ENCODE peak calls at places on chromosomes 2 and 18, in nine cellular contexts. G is GM19239; D is amniotic stem cell; C is DND-41; F is effector memory CD8-positive, alpha-beta T cell; X is activated CD8-positive, alpha-beta memory T cell treated with anti-CD3 and anti-CD28 coated beads, Interleukin-2, amount 50 U/mL, for 4 hours; S is posterior cingulate gyrus; Y is stimulated activated naive B cell treated with anti-CD40 and anti-IgM and Interleukin-4, amounts not matched to agents 10 μg/mL and 1 μg/mL and 100 μg/mL, for 72 hours; L is EH. H is an unnamed sample.

GRCh38 chr2:70984576-70985282 is 6.3 kb downstream of the ANKRD53 start:
- DNase-seq in G (peak), D (no peak), C (no peak), F (peak), X (peak), S (peak), Y (peak), L (peak), H (no peak)

GRCh38 chr2:233353769-233354499 is at the start of gene DGKD:
- DNase-seq in G (peak), D (no peak), C (peak), F (peak), X (peak), S (no peak), Y (peak), L (peak), H (peak)

GRCh38 chr2:39265315-39265714 is 21.5 kb upstream of the CDKL4 start:
- DNase-seq in G (no peak), D (no peak), C (no peak), F (no peak), X (no peak), S (no peak), Y (no peak), L (no peak), H (no peak)

GRCh38 chr2:166376873-166377272 is 1.1 kb upstream of the SCN9A start:
- DNase-seq in G (no peak), D (no peak), C (no peak), F (no peak), X (no peak), S (no peak), Y (no peak), L (no peak), H (no peak)

GRCh38 chr18:48304906-48305693 is 104.1 kb downstream of the ZBTB7C start:
- DNase-seq in G (no peak), D (no peak), C (no peak), F (no peak), X (no peak), S (no peak), Y (no peak), L (no peak), H (no peak)

GRCh38 chr2:174617120-174617519 is 19.5 kb upstream of the WIPF1 start:
- DNase-seq in G (no peak), D (no peak), C (no peak), F (no peak), X (no peak), S (no peak), Y (no peak), L (peak), H (no peak)

GRCh38 chr2:237418300-237418699 is 4.3 kb upstream of the COL6A3 start:
- DNase-seq in G (no peak), D (no peak), C (no peak), F (no peak), X (no peak), S (no peak), Y (no peak), L (peak), H (no peak)

GRCh38 chr2:216169087-216169486 is 59.9 kb downstream of the XRCC5 start:
- DNase-seq in G (no peak), D (no peak), C (no peak), F (no peak), X (no peak), S (no peak), Y (no peak), L (no peak), H (no peak)

GRCh38 chr2:201357216-201357615 is at the start of gene FLACC1:
- DNase-seq in G (no peak), D (peak), C (no peak), F (no peak), X (no peak), S (no peak), Y (no peak), L (peak), H (peak)

GRCh38 chr2:224580248-224580647 is 4.9 kb downstream of the CUL3 start:
- DNase-seq in G (no peak), D (no peak), C (no peak), F (no peak), X (no peak), S (no peak), Y (no peak), L (no peak), H (no peak)

GRCh38 chr18:55592572-55592971 is 4.6 kb upstream of the TCF4 start:
- DNase-seq in G (no peak), D (no peak), C (no peak), F (no peak), X (no peak), S (no peak), Y (no peak), L (peak), H (no peak)

GRCh38 chr18:33495278-33495677 is 54.8 kb upstream of the CCDC178 start:
- DNase-seq in G (no peak), D (no peak), C (no peak), F (no peak), X (no peak), S (no peak), Y (no peak), L (no peak), H (no peak)

GRCh38 chr2:23585218-23585945 is 200.4 kb downstream of the KLHL29 start:
- DNase-seq in G (no peak), D (no peak), C (no peak), F (no peak), X (no peak), S (peak), Y (no peak), L (no peak), H (no peak)

GRCh38 chr2:229335349-229335748 is 64.3 kb upstream of the PID1 start:
- DNase-seq in G (no peak), D (no peak), C (no peak), F (no peak), X (no peak), S (no peak), Y (no peak), L (no peak), H (no peak)

GRCh38 chr18:79697178-79697577 is 17.6 kb downstream of the CTDP1 start:
- DNase-seq in G (no peak), D (no peak), C (no peak), F (no peak), X (no peak), S (no peak), Y (no peak), L (no peak), H (no peak)

GRCh38 chr2:25664531-25665307 is 8.7 kb downstream of the DTNB start:
- DNase-seq in G (no peak), D (peak), C (peak), F (no peak), X (no peak), S (no peak), Y (peak), L (peak), H (peak)

GRCh38 chr2:210318891-210319290 is 3.9 kb upstream of the MYL1 start:
- DNase-seq in G (no peak), D (no peak), C (no peak), F (no peak), X (no peak), S (no peak), Y (no peak), L (peak), H (no peak)

GRCh38 chr2:229235136-229235914 is 35.8 kb downstream of the PID1 start:
- DNase-seq in G (no peak), D (no peak), C (peak), F (no peak), X (no peak), S (no peak), Y (no peak), L (peak), H (no peak)

H was measured in HTR-8/SVneo.